ENCODE peak calls at places on chromosomes 16 and 17, in five cellular contexts. I is CD8-positive, alpha-beta T cell; V is GM12865; X is transverse colon; A is left lung. N is an unnamed sample.

GRCh38 chr17:79487149-79487548 is 123.7 kb downstream of the RBFOX3 start:
- DNase-seq in I (no peak), V (no peak), X (no peak), A (peak), N (no peak)

GRCh38 chr16:66640724-66641314 is 36.3 kb downstream of the CMTM3 start:
- DNase-seq in I (no peak), V (no peak), X (no peak), A (no peak), N (no peak)

GRCh38 chr16:11698271-11698689 is 30.0 kb downstream of the SNN start:
- DNase-seq in I (no peak), V (no peak), X (no peak), A (no peak), N (no peak)

GRCh38 chr16:71658771-71659170 is 32.8 kb downstream of the MARVELD3 start:
- DNase-seq in I (no peak), V (peak), X (peak), A (no peak), N (no peak)

GRCh38 chr16:70737377-70738082 is 51.7 kb upstream of the MTSS2 start:
- DNase-seq in I (peak), V (peak), X (peak), A (peak), N (peak)

GRCh38 chr17:77606865-77607210 is 351.7 kb upstream of the TNRC6C start:
- DNase-seq in I (peak), V (no peak), X (no peak), A (no peak), N (no peak)

GRCh38 chr17:50079334-50080095 is 15.6 kb upstream of the PDK2 start:
- DNase-seq in I (no peak), V (peak), X (peak), A (no peak), N (no peak)

GRCh38 chr17:58200024-58200633 is 7.6 kb downstream of the EPX start:
- DNase-seq in I (peak), V (peak), X (peak), A (peak), N (no peak)

GRCh38 chr17:2700491-2701141 is 10.9 kb downstream of the CLUH start:
- DNase-seq in I (no peak), V (no peak), X (no peak), A (peak), N (no peak)

GRCh38 chr17:80109713-80110446 is 8.5 kb downstream of the GAA start:
- DNase-seq in I (no peak), V (no peak), X (no peak), A (no peak), N (no peak)

GRCh38 chr17:6487243-6488007 is 43.2 kb downstream of the PIMREG start:
- DNase-seq in I (no peak), V (no peak), X (no peak), A (peak), N (no peak)

GRCh38 chr16:813204-813915 is 12.8 kb upstream of the GNG13 start:
- DNase-seq in I (peak), V (peak), X (peak), A (no peak), N (no peak)

GRCh38 chr17:76567634-76568432 is 17.8 kb downstream of the ST6GALNAC2 start:
- DNase-seq in I (no peak), V (no peak), X (no peak), A (no peak), N (no peak)

GRCh38 chr17:50106393-50107131 is 11.4 kb downstream of the PDK2 start:
- DNase-seq in I (no peak), V (no peak), X (no peak), A (no peak), N (no peak)

GRCh38 chr16:55711959-55712876 is 56.4 kb downstream of the SLC6A2 start:
- DNase-seq in I (peak), V (peak), X (peak), A (no peak), N (peak)

GRCh38 chr16:20851601-20852000 is 45.3 kb downstream of the REXO5 start:
- DNase-seq in I (no peak), V (no peak), X (peak), A (peak), N (peak)

GRCh38 chr17:46115687-46116086 is 77.5 kb downstream of the KANSL1 start:
- DNase-seq in I (no peak), V (no peak), X (no peak), A (no peak), N (no peak)

GRCh38 chr17:7650509-7651096 is at the start of gene ATP1B2:
- DNase-seq in I (peak), V (peak), X (peak), A (peak), N (no peak)

GRCh38 chr16:75443301-75443700 is 10.0 kb upstream of the CFDP1 start:
- DNase-seq in I (no peak), V (no peak), X (no peak), A (no peak), N (no peak)

GRCh38 chr16:69741519-69741918 is 13.2 kb downstream of the NOB1 start:
- DNase-seq in I (no peak), V (no peak), X (no peak), A (no peak), N (no peak)

GRCh38 chr17:74815671-74816370 is 39.7 kb upstream of the NAT9 start:
- DNase-seq in I (no peak), V (no peak), X (no peak), A (no peak), N (no peak)

GRCh38 chr16:65054457-65054856 is 67.4 kb downstream of the CDH11 start:
- DNase-seq in I (no peak), V (no peak), X (no peak), A (no peak), N (no peak)

GRCh38 chr16:2194166-2194834 is 2.1 kb downstream of the CASKIN1 start:
- DNase-seq in I (no peak), V (no peak), X (no peak), A (no peak), N (no peak)

GRCh38 chr16:57041182-57042156 is 50.9 kb upstream of the CPNE2 start:
- DNase-seq in I (peak), V (peak), X (peak), A (no peak), N (no peak)

GRCh38 chr17:50586421-50587247 is 26.1 kb downstream of the CACNA1G start:
- DNase-seq in I (no peak), V (no peak), X (no peak), A (no peak), N (no peak)

GRCh38 chr16:50528820-50529219 is 19.4 kb upstream of the NKD1 start:
- DNase-seq in I (peak), V (no peak), X (no peak), A (no peak), N (no peak)

GRCh38 chr16:69077251-69077650 is 28.2 kb upstream of the HAS3 start:
- DNase-seq in I (no peak), V (no peak), X (no peak), A (no peak), N (no peak)

GRCh38 chr17:6995500-6996255 is at the start of gene ALOX12:
- DNase-seq in I (no peak), V (no peak), X (no peak), A (peak), N (no peak)

GRCh38 chr17:35973333-35974260 is 7.7 kb downstream of the CCL16 start:
- DNase-seq in I (no peak), V (no peak), X (no peak), A (no peak), N (no peak)

GRCh38 chr17:80358861-80359260 is 56.1 kb upstream of the ENDOV start:
- DNase-seq in I (no peak), V (no peak), X (no peak), A (no peak), N (no peak)

GRCh38 chr17:44221072-44221861 is 1.8 kb upstream of the UBTF start:
- DNase-seq in I (peak), V (peak), X (peak), A (peak), N (peak)

GRCh38 chr17:46865100-46865499 is 13.7 kb downstream of the WNT9B start:
- DNase-seq in I (no peak), V (no peak), X (no peak), A (no peak), N (peak)

GRCh38 chr17:76775021-76775420 is 37.1 kb downstream of the MFSD11 start:
- DNase-seq in I (no peak), V (no peak), X (no peak), A (no peak), N (no peak)

GRCh38 chr16:75118943-75119539 is 2.5 kb upstream of the LDHD start:
- DNase-seq in I (no peak), V (no peak), X (no peak), A (no peak), N (no peak)

GRCh38 chr16:66270333-66270927 is 96.1 kb upstream of the CDH5 start:
- DNase-seq in I (peak), V (peak), X (peak), A (peak), N (no peak)

DNA sequence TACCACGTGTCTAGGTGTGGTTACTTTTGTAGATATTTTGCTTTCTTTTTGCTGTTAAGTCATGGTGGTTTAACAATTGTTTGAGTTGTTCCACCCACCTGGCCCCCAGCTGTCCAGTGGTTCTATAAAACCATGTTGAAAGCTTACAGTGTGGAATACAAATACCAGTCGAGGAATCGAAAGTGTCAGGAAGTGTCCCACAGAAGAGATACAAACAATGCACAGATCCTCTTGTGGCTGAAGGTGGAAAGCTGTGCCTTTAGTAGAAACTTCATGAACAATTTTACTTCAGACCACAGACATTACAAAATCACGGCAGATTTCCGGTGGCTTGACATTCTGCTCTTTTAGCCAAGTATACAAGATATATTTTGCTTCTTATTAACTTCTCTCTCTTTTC is 782.4 kb upstream of the SOX9 start:
- DNase-seq in I (no peak), V (no peak), X (no peak), A (no peak), N (peak)
- H3K4me3 ChIP-seq in I (no peak), V (no peak), X (peak), A (no peak), N (peak)

DNA sequence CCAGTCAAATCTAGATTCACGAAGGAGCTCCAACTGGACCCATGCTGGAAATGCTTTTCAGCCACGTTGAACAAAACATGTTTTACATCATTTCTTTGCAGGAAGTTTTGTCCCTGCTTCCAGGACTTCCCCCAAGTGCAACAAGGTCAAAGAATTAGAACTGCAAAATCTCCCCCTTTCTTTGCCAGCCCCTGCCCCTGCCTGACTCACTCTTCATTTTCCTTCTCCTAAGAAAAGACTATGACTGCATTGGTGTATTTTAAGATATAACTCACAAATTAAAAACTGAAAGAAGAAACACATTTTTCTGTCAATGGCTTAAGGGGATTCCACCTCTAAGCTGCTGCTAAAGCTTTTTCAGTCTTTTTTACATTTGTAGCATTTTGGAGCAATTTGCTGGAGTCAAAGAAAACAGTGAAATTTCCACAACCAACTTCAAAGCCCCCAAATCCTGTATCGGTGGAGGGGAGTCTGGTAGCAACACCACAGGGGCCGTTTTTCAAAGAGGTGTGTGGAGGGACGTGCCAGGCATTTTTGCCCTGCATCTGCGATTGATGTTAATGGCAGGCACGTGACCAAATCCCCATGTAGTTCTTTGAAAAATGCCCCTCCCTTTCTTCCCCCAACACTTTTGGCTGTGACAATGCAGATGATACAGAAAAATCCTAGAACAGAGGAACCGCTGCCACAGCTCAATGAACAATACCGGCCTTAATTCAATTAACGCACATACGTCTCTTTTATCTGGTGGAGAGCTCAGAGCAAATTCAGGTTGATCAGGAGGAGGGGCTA is 28.6 kb downstream of the MAF start:
- DNase-seq in I (no peak), V (no peak), X (no peak), A (no peak), N (no peak)
- H3K4me3 ChIP-seq in I (no peak), V (no peak), X (no peak), A (no peak), N (no peak)

GRCh38 chr17:30954046-30954805 is 16.6 kb upstream of the RNF135 start:
- DNase-seq in I (no peak), V (no peak), X (no peak), A (no peak), N (no peak)
- H3K4me3 ChIP-seq in I (no peak), V (no peak), X (no peak), A (no peak), N (no peak)

GRCh38 chr16:3717235-3718018 is at the start of gene TRAP1:
- DNase-seq in I (peak), V (peak), X (peak), A (peak), N (peak)
- H3K4me3 ChIP-seq in I (peak), V (peak), X (peak), A (peak), N (peak)

N was measured in skeletal muscle cell.